ENCODE peak calls at places on chromosomes 11 and 22, in four cellular contexts. One of them, this sample, is unnamed. For H3K4me1, the result is how much of the 10 kb centered on the place peaks cover.

GRCh38 chr22:27866136-27867091 is 52.6 kb downstream of the PITPNB start:
- DNase-seq in heart right ventricle: no peak
- DNase-seq in colonic mucosa: no peak
- DNase-seq in body of pancreas: peak
- DNase-seq in this sample: no peak

GRCh38 chr22:20905415-20906386 is 11.5 kb upstream of the CRKL start:
- DNase-seq in heart right ventricle: no peak
- DNase-seq in colonic mucosa: no peak
- DNase-seq in body of pancreas: no peak
- DNase-seq in this sample: no peak

GRCh38 chr11:125871391-125872137 is 15.9 kb upstream of the HYLS1 start:
- DNase-seq in colonic mucosa: no peak
- DNase-seq in heart right ventricle: no peak
- DNase-seq in body of pancreas: peak
- DNase-seq in this sample: peak

GRCh38 chr11:120168108-120168959 is 30.4 kb upstream of the TRIM29 start:
- DNase-seq in body of pancreas: no peak
- DNase-seq in colonic mucosa: no peak
- DNase-seq in heart right ventricle: no peak
- DNase-seq in this sample: no peak

GRCh38 chr11:112225753-112226061 is 521 bp upstream of the PTS start:
- DNase-seq in colonic mucosa: peak
- DNase-seq in body of pancreas: no peak
- DNase-seq in heart right ventricle: no peak
- DNase-seq in this sample: no peak

GRCh38 chr22:28297504-28297903 is 378.4 kb upstream of the PITPNB start:
- DNase-seq in colonic mucosa: no peak
- DNase-seq in heart right ventricle: no peak
- DNase-seq in body of pancreas: no peak
- DNase-seq in this sample: no peak

GRCh38 chr11:99952816-99953215 is 734.3 kb upstream of the ARHGAP42 start:
- DNase-seq in heart right ventricle: no peak
- DNase-seq in body of pancreas: no peak
- DNase-seq in colonic mucosa: no peak
- DNase-seq in this sample: no peak

GRCh38 chr22:47290706-47291430 is 528.4 kb downstream of the TBC1D22A start:
- DNase-seq in heart right ventricle: no peak
- DNase-seq in body of pancreas: no peak
- DNase-seq in colonic mucosa: no peak
- DNase-seq in this sample: no peak

GRCh38 chr11:8714622-8715225 is 32.1 kb downstream of the RPL27A start:
- DNase-seq in heart right ventricle: no peak
- DNase-seq in colonic mucosa: no peak
- DNase-seq in body of pancreas: no peak
- DNase-seq in this sample: no peak

GRCh38 chr22:19962246-19962908 is 20.8 kb upstream of the TXNRD2 start:
- DNase-seq in colonic mucosa: peak
- DNase-seq in body of pancreas: peak
- DNase-seq in heart right ventricle: peak
- DNase-seq in this sample: peak

GRCh38 chr11:74322667-74323066 is 11.2 kb upstream of the P4HA3 start:
- DNase-seq in colonic mucosa: peak
- DNase-seq in heart right ventricle: peak
- DNase-seq in body of pancreas: no peak
- DNase-seq in this sample: no peak

GRCh38 chr11:107018902-107019493 is 722 bp upstream of the GUCY1A2 start:
- DNase-seq in colonic mucosa: peak
- DNase-seq in body of pancreas: peak
- DNase-seq in heart right ventricle: peak
- DNase-seq in this sample: no peak

GRCh38 chr22:37469416-37470086 is 16.6 kb downstream of the MFNG start:
- DNase-seq in body of pancreas: no peak
- DNase-seq in heart right ventricle: no peak
- DNase-seq in colonic mucosa: no peak
- DNase-seq in this sample: no peak

GRCh38 chr11:131874070-131874469 is 503.7 kb downstream of the NTM start:
- DNase-seq in colonic mucosa: no peak
- DNase-seq in heart right ventricle: no peak
- DNase-seq in body of pancreas: no peak
- DNase-seq in this sample: no peak

GRCh38 chr11:117505285-117505970 is 177.8 kb downstream of the CEP164 start:
- DNase-seq in colonic mucosa: no peak
- DNase-seq in heart right ventricle: no peak
- DNase-seq in body of pancreas: no peak
- DNase-seq in this sample: no peak

GRCh38 chr11:120079750-120080610 is 57.9 kb downstream of the TRIM29 start:
- DNase-seq in heart right ventricle: peak
- DNase-seq in colonic mucosa: no peak
- DNase-seq in body of pancreas: peak
- DNase-seq in this sample: no peak

GRCh38 chr22:18058770-18059169 is 19.0 kb upstream of the PEX26 start:
- DNase-seq in heart right ventricle: no peak
- DNase-seq in colonic mucosa: no peak
- DNase-seq in body of pancreas: no peak
- DNase-seq in this sample: no peak

GRCh38 chr11:126059238-126059761 is 3.4 kb downstream of the CDON start:
- DNase-seq in colonic mucosa: no peak
- DNase-seq in body of pancreas: no peak
- DNase-seq in heart right ventricle: no peak
- DNase-seq in this sample: no peak

GRCh38 chr11:19598456-19598855 is 114.2 kb upstream of the NAV2 start:
- DNase-seq in body of pancreas: no peak
- DNase-seq in heart right ventricle: no peak
- DNase-seq in colonic mucosa: no peak
- DNase-seq in this sample: no peak
- H3K4me3 ChIP-seq in body of pancreas: no peak
- H3K4me3 ChIP-seq in heart right ventricle: no peak
- H3K4me3 ChIP-seq in colonic mucosa: no peak
- H3K4me3 ChIP-seq in this sample: no peak

GRCh38 chr11:119024430-119025098 is 6.0 kb downstream of the TRAPPC4 start:
- DNase-seq in colonic mucosa: no peak
- DNase-seq in body of pancreas: no peak
- DNase-seq in heart right ventricle: no peak
- DNase-seq in this sample: no peak
- H3K4me1 ChIP-seq in colonic mucosa: under half
- H3K4me1 ChIP-seq in body of pancreas: half or more
- H3K4me1 ChIP-seq in heart right ventricle: half or more
- H3K4me1 ChIP-seq in this sample: under half

DNA sequence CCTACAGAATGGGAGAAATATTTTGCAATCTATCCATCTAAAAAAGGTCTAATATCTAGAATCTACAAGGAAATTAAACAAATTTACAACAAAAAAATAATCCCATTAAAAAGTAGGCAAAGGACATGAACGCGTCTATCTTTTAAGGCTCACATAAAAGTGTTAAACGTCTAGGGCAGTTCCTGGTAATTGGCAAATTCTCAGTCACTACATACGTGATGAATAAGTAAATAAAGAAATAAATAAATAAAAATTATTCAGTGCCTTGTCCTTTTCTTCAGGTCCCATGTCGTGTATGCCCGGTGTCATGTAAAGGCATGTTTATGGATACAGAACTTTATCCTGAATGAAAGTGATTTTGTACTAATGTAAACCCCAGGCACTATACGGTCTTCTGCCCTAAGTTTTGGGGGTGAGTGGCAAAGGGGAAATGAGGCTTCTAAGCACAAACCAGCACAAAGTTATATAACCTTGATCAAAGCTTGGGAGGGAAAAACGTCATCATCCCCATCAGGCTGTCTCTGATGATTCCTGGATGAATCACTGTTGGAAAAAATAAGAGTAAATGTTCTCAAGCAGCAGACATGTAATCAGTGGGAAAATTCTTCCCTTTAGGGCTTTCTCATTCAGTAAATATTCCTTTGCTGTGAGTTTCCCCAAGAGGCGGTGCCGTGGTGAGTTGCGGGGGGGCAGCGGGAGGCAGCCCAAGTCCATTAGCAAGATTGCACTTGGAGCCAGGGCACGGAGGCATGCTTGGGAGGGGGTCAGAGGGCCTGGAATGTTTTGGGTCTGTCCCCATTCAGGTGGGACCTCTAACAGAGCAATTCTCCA is 30.4 kb upstream of the MICAL2 start:
- DNase-seq in heart right ventricle: peak
- DNase-seq in body of pancreas: peak
- DNase-seq in colonic mucosa: no peak
- DNase-seq in this sample: no peak
- H3K4me3 ChIP-seq in heart right ventricle: no peak
- H3K4me3 ChIP-seq in body of pancreas: no peak
- H3K4me3 ChIP-seq in colonic mucosa: no peak
- H3K4me3 ChIP-seq in this sample: no peak

GRCh38 chr11:5265832-5266231 is 3.9 kb downstream of the HBE1 start:
- DNase-seq in heart right ventricle: no peak
- DNase-seq in colonic mucosa: no peak
- DNase-seq in body of pancreas: no peak
- DNase-seq in this sample: no peak

GRCh38 chr11:5269715-5270147 is at the start of gene HBE1:
- DNase-seq in heart right ventricle: no peak
- DNase-seq in body of pancreas: no peak
- DNase-seq in colonic mucosa: no peak
- DNase-seq in this sample: no peak

GRCh38 chr11:5272395-5273017 is 2.8 kb upstream of the HBE1 start:
- DNase-seq in body of pancreas: no peak
- DNase-seq in heart right ventricle: no peak
- DNase-seq in colonic mucosa: no peak
- DNase-seq in this sample: no peak

GRCh38 chr11:5267033-5267563 is 2.6 kb downstream of the HBE1 start:
- DNase-seq in colonic mucosa: no peak
- DNase-seq in body of pancreas: no peak
- DNase-seq in heart right ventricle: no peak
- DNase-seq in this sample: no peak

DNA sequence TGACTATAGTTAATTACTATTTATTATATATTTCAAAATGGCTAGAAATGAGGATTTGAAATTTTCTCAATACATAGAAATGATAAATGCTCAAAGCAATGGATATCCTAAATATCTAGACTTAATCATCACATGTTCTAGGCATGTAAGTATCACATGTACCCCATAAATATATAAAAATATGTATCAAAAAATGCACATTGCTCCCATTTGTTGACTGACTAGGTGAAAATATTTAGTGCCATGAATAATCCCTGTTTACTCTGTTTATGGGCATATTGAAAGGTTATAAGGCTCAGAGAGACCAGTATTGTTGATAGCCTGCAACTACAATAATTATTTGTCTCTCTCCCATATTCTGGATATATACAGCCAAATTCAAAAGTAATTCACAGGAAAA is 3.1 kb downstream of the HBE1 start:
- DNase-seq in colonic mucosa: no peak
- DNase-seq in heart right ventricle: no peak
- DNase-seq in body of pancreas: no peak
- DNase-seq in this sample: no peak
- H3K4me1 ChIP-seq in colonic mucosa: under half
- H3K4me1 ChIP-seq in heart right ventricle: under half
- H3K4me1 ChIP-seq in body of pancreas: under half
- H3K4me1 ChIP-seq in this sample: under half

GRCh38 chr22:39174498-39175120 is 22.1 kb upstream of the CBX7 start:
- DNase-seq in heart right ventricle: peak
- DNase-seq in body of pancreas: peak
- DNase-seq in colonic mucosa: peak
- DNase-seq in this sample: peak

GRCh38 chr22:39171623-39172264 is 19.3 kb upstream of the CBX7 start:
- DNase-seq in body of pancreas: no peak
- DNase-seq in heart right ventricle: no peak
- DNase-seq in colonic mucosa: no peak
- DNase-seq in this sample: no peak

GRCh38 chr22:39175127-39176066 is 22.9 kb upstream of the CBX7 start:
- DNase-seq in colonic mucosa: peak
- DNase-seq in body of pancreas: no peak
- DNase-seq in heart right ventricle: peak
- DNase-seq in this sample: no peak

GRCh38 chr22:39173050-39173706 is 20.7 kb upstream of the CBX7 start:
- DNase-seq in heart right ventricle: no peak
- DNase-seq in colonic mucosa: no peak
- DNase-seq in body of pancreas: no peak
- DNase-seq in this sample: no peak

GRCh38 chr22:39173787-39174497 is 21.5 kb upstream of the CBX7 start:
- DNase-seq in body of pancreas: no peak
- DNase-seq in heart right ventricle: no peak
- DNase-seq in colonic mucosa: no peak
- DNase-seq in this sample: no peak
- H3K4me3 ChIP-seq in body of pancreas: no peak
- H3K4me3 ChIP-seq in heart right ventricle: peak
- H3K4me3 ChIP-seq in colonic mucosa: no peak
- H3K4me3 ChIP-seq in this sample: peak

DNA sequence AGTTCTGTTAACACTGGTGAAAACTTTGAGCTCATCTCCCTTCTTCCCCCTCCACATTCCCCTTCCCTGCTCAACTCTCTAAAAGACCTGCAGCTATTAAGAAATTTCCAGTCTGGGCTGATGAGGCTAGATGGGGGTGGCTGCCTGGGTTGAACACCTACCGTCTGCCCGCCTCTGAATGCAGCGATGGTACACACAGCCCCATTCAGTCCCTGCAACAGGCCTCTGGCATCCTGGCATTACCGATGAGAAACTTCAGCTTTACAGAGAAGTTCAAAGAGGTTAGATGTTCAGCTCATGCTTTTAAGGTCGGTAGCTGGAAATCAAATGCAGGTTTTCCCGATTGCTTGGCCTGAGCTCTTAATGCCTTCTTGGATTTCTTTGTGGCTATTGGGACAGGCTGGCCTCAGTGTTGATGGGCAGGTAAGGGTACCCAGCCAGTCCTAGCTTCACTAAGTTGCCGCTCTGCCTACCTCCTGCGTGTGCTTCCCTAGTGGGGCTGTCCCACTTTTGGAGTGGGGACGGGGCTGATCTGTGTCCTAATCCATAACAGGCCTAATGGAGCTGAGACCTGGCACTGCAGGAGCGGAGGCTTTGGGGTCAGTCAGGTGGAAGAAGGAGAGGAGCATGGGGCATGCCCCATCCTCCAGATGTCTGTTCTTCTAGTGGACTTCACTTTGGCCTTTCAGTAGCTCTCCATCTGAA is 49.1 kb downstream of the ZBTB16 start:
- DNase-seq in colonic mucosa: no peak
- DNase-seq in heart right ventricle: no peak
- DNase-seq in body of pancreas: no peak
- DNase-seq in this sample: no peak
- H3K4me1 ChIP-seq in colonic mucosa: under half
- H3K4me1 ChIP-seq in heart right ventricle: half or more
- H3K4me1 ChIP-seq in body of pancreas: half or more
- H3K4me1 ChIP-seq in this sample: under half

GRCh38 chr11:66316849-66317251 is at the start of gene CD248:
- DNase-seq in body of pancreas: peak
- DNase-seq in colonic mucosa: peak
- DNase-seq in heart right ventricle: peak
- DNase-seq in this sample: no peak
- H3K4me3 ChIP-seq in body of pancreas: no peak
- H3K4me3 ChIP-seq in colonic mucosa: peak
- H3K4me3 ChIP-seq in heart right ventricle: peak
- H3K4me3 ChIP-seq in this sample: no peak

GRCh38 chr11:61757213-61757862 is 4.9 kb downstream of the MYRF start:
- DNase-seq in body of pancreas: peak
- DNase-seq in heart right ventricle: no peak
- DNase-seq in colonic mucosa: no peak
- DNase-seq in this sample: no peak
- H3K4me1 ChIP-seq in body of pancreas: half or more
- H3K4me1 ChIP-seq in heart right ventricle: under half
- H3K4me1 ChIP-seq in colonic mucosa: under half
- H3K4me1 ChIP-seq in this sample: under half

This sample was measured in CD4-positive, CD25-positive, alpha-beta regulatory T cell.